ENCODE peak calls at places on chromosomes 4 and X, in six cellular contexts. O, R, L, T, U and B are unnamed samples.
A peak's percentile ranks its signal among the peaks of the same experiment; 100 is the strongest.

GRCh38 chr4:8586246-8586645 is 6.1 kb downstream of the GPR78 start:
- DNase-seq in O (no peak), R (no peak), L (no peak), T (no peak), U (no peak), B (no peak)

GRCh38 chrX:73668779-73669178 is 105.8 kb downstream of the CHIC1 start:
- DNase-seq in O (no peak), R (no peak), L (no peak), T (no peak), U (no peak), B (no peak)

GRCh38 chr4:96305030-96305429 is 465.1 kb downstream of the PDHA2 start:
- DNase-seq in O (no peak), R (peak; percentile 11), L (no peak), T (no peak), U (no peak), B (peak; percentile 8)

GRCh38 chr4:88040707-88041106 is 33.3 kb downstream of the PKD2 start:
- DNase-seq in O (no peak), R (no peak), L (no peak), T (peak; percentile 10), U (no peak), B (no peak)

GRCh38 chr4:94304365-94304971 is 38.2 kb downstream of the HPGDS start:
- DNase-seq in O (peak; percentile 52), R (peak; percentile 47), L (peak; percentile 10), T (peak; percentile 45), U (peak; percentile 60), B (peak; percentile 29)

GRCh38 chr4:100095729-100096595 is 94.3 kb downstream of the DDIT4L start:
- DNase-seq in O (peak; percentile 83), R (peak; percentile 84), L (peak; percentile 53), T (peak; percentile 91), U (peak; percentile 74), B (peak; percentile 50)

GRCh38 chr4:76095568-76095967 is 21.1 kb downstream of the ART3 start:
- DNase-seq in O (peak; percentile 11), R (no peak), L (no peak), T (no peak), U (no peak), B (no peak)

GRCh38 chr4:124904723-124905390 is 192.3 kb upstream of the ANKRD50 start:
- DNase-seq in O (no peak), R (no peak), L (no peak), T (no peak), U (peak; percentile 26), B (no peak)

GRCh38 chr4:125368684-125369083 is 53.9 kb downstream of the FAT4 start:
- DNase-seq in O (no peak), R (peak; percentile 23), L (no peak), T (peak; percentile 72), U (peak; percentile 66), B (no peak)

GRCh38 chr4:56301181-56302076 is 85.9 kb downstream of the AASDH start:
- DNase-seq in O (peak; percentile 89), R (peak; percentile 91), L (peak; percentile 77), T (peak; percentile 95), U (peak; percentile 92), B (peak; percentile 75)

GRCh38 chrX:39563189-39563588 is 534.6 kb downstream of the BCOR start:
- DNase-seq in O (no peak), R (no peak), L (no peak), T (no peak), U (no peak), B (no peak)

GRCh38 chr4:153465583-153465921 is 608 bp upstream of the TMEM131L start:
- DNase-seq in O (peak; percentile 63), R (peak; percentile 60), L (peak; percentile 85), T (peak; percentile 75), U (peak; percentile 47), B (peak; percentile 75)

GRCh38 chr4:187606581-187606980 is 389.0 kb upstream of the ZFP42 start:
- DNase-seq in O (peak; percentile 77), R (peak; percentile 62), L (peak; percentile 49), T (peak; percentile 63), U (peak; percentile 64), B (peak; percentile 67)

GRCh38 chr4:189792819-189793618 is 147.7 kb upstream of the FRG1 start:
- DNase-seq in O (peak; percentile 83), R (peak; percentile 85), L (peak; percentile 33), T (peak; percentile 83), U (peak; percentile 67), B (peak; percentile 71)

GRCh38 chr4:40976343-40976742 is 226.6 kb downstream of the NSUN7 start:
- DNase-seq in O (peak; percentile 89), R (peak; percentile 72), L (peak; percentile 75), T (peak; percentile 72), U (peak; percentile 79), B (peak; percentile 55)

GRCh38 chr4:73676881-73677323 is 56.7 kb upstream of the RASSF6 start:
- DNase-seq in O (no peak), R (peak; percentile 20), L (peak; percentile 33), T (peak; percentile 27), U (peak; percentile 100), B (no peak)

GRCh38 chrX:23764585-23764984 is 18.4 kb upstream of the SAT1 start:
- DNase-seq in O (no peak), R (no peak), L (no peak), T (no peak), U (no peak), B (no peak)

GRCh38 chr4:2281575-2282343 is 19.9 kb upstream of the MXD4 start:
- DNase-seq in O (no peak), R (no peak), L (peak; percentile 81), T (no peak), U (no peak), B (no peak)

GRCh38 chrX:148499638-148500427 is 584 bp upstream of the AFF2 start:
- DNase-seq in O (peak; percentile 8), R (no peak), L (no peak), T (no peak), U (no peak), B (no peak)

GRCh38 chr4:54929459-54929858 is 195.9 kb downstream of the KDR start:
- DNase-seq in O (no peak), R (no peak), L (no peak), T (no peak), U (no peak), B (peak; percentile 55)

GRCh38 chrX:38220024-38220935 is at the start of gene SRPX:
- DNase-seq in O (peak; percentile 63), R (peak; percentile 47), L (no peak), T (peak; percentile 72), U (peak; percentile 69), B (peak; percentile 53)

GRCh38 chr4:151025759-151026158 is 10.7 kb upstream of the LRBA start:
- DNase-seq in O (no peak), R (no peak), L (no peak), T (no peak), U (no peak), B (no peak)

GRCh38 chr4:187414716-187415115 is 580.9 kb upstream of the ZFP42 start:
- DNase-seq in O (no peak), R (no peak), L (no peak), T (no peak), U (no peak), B (no peak)

GRCh38 chrX:72121381-72121780 is 10.3 kb downstream of the RTL5 start:
- DNase-seq in O (no peak), R (no peak), L (no peak), T (peak; percentile 81), U (peak; percentile 85), B (no peak)

GRCh38 chrX:46574941-46575381 is 1.4 kb downstream of the CHST7 start:
- DNase-seq in O (peak; percentile 37), R (peak; percentile 34), L (peak; percentile 13), T (peak; percentile 52), U (no peak), B (peak; percentile 41)

GRCh38 chr4:86957214-86957613 is 22.4 kb downstream of the AFF1 start:
- DNase-seq in O (no peak), R (no peak), L (no peak), T (peak; percentile 74), U (peak; percentile 75), B (no peak)
- TF ChIP-seq EZH2phosphoT487 in O (no peak), R (no peak), L (no peak), T (no peak), U (no peak), B (no peak)

GRCh38 chrX:154370300-154370881 is 4.0 kb downstream of the FLNA start:
- DNase-seq in O (no peak), R (peak; percentile 44), L (peak; percentile 43), T (peak; percentile 61), U (no peak), B (peak; percentile 61)
- TF ChIP-seq EZH2phosphoT487 in O (no peak), R (no peak), L (no peak), T (no peak), U (no peak), B (no peak)

GRCh38 chr4:4659871-4660651 is 118.2 kb upstream of the STX18 start:
- DNase-seq in O (no peak), R (no peak), L (no peak), T (peak; percentile 95), U (peak; percentile 81), B (no peak)

GRCh38 chr4:4664234-4664633 is 122.4 kb upstream of the STX18 start:
- DNase-seq in O (no peak), R (no peak), L (no peak), T (no peak), U (no peak), B (no peak)

GRCh38 chr4:4662230-4662629 is 120.4 kb upstream of the STX18 start:
- DNase-seq in O (no peak), R (no peak), L (no peak), T (no peak), U (no peak), B (no peak)

GRCh38 chr4:4666187-4666586 is 124.3 kb upstream of the STX18 start:
- DNase-seq in O (peak; percentile 30), R (no peak), L (no peak), T (no peak), U (no peak), B (no peak)

GRCh38 chr4:4663028-4663427 is 121.2 kb upstream of the STX18 start:
- DNase-seq in O (no peak), R (no peak), L (no peak), T (peak; percentile 53), U (peak; percentile 78), B (no peak)
- TF ChIP-seq EZH2phosphoT487 in O (no peak), R (no peak), L (no peak), T (no peak), U (no peak), B (no peak)

GRCh38 chr4:121379276-121379675 is 1.5 kb downstream of the QRFPR start:
- DNase-seq in O (no peak), R (no peak), L (no peak), T (no peak), U (no peak), B (no peak)
- TF ChIP-seq EZH2phosphoT487 in O (no peak), R (no peak), L (no peak), T (no peak), U (no peak), B (no peak)

DNA sequence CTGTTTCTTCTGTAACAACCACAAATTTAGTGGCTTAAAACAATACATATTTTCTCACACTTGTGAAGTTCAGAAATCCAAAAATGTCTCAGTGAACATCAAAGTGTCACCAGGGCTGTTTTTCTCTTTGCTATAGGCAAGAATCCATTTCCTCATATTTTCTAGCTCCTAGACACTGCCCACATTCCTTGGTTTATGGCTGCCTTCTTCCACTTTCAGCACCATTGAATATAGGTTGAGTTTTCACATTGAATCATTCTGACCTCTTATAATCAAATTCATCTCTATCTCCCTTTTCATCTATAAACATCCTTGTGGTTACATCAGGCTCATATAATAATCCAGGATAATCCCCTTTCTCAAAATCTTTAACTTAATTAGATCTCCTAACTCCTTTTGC is 37.0 kb upstream of the TACR3 start:
- DNase-seq in O (no peak), R (no peak), L (no peak), T (no peak), U (no peak), B (no peak)
- TF ChIP-seq EZH2phosphoT487 in O (no peak), R (no peak), L (no peak), T (no peak), U (no peak), B (no peak)

GRCh38 chrX:118751950-118752783 is 24.8 kb downstream of the IL13RA1 start:
- DNase-seq in O (no peak), R (no peak), L (no peak), T (no peak), U (no peak), B (no peak)
- TF ChIP-seq EZH2phosphoT487 in O (no peak), R (no peak), L (no peak), T (no peak), U (no peak), B (no peak)